ENCODE peak calls at places on chromosomes 11 and 22, in eight cellular contexts. G is heart left ventricle, O is uterus, J is right lobe of liver, Q is NB4, C is breast epithelium, D is lower leg skin, A is prostate gland. W is an unnamed sample.

GRCh38 chr11:118915396-118915795 is 10.3 kb downstream of the BCL9L start:
- DNase-seq in G (no peak), O (no peak), J (no peak), Q (no peak), C (no peak), D (no peak), A (no peak), W (no peak)

GRCh38 chr11:69864589-69864929 is 45.3 kb upstream of the FGF3 start:
- DNase-seq in G (no peak), O (no peak), J (no peak), Q (no peak), C (no peak), D (no peak), A (no peak), W (no peak)

GRCh38 chr11:86715611-86716010 is 43.2 kb upstream of the ME3 start:
- DNase-seq in G (no peak), O (no peak), J (no peak), Q (no peak), C (no peak), D (no peak), A (no peak), W (no peak)

GRCh38 chr11:102341844-102342318 is 5.1 kb upstream of the BIRC2 start:
- DNase-seq in G (peak; percentile 72), O (peak; percentile 88), J (peak; percentile 87), Q (peak; percentile 86), C (peak; percentile 68), D (peak; percentile 87), A (peak; percentile 83), W (no peak)

GRCh38 chr11:115939726-115940421 is 435.7 kb upstream of the CADM1 start:
- DNase-seq in G (no peak), O (no peak), J (no peak), Q (no peak), C (no peak), D (no peak), A (no peak), W (no peak)

GRCh38 chr11:134413334-134414035 is 1.4 kb upstream of the B3GAT1 start:
- DNase-seq in G (no peak), O (no peak), J (no peak), Q (no peak), C (no peak), D (no peak), A (no peak), W (no peak)

GRCh38 chr11:118641463-118642019 is 34.1 kb downstream of the PHLDB1 start:
- DNase-seq in G (no peak), O (no peak), J (no peak), Q (no peak), C (peak; percentile 62), D (no peak), A (peak; percentile 61), W (no peak)

GRCh38 chr11:86372586-86372985 is 2.1 kb upstream of the CCDC81 start:
- DNase-seq in G (no peak), O (no peak), J (no peak), Q (no peak), C (no peak), D (no peak), A (peak; percentile 16), W (no peak)

GRCh38 chr11:118953265-118953664 is 2.8 kb upstream of the UPK2 start:
- DNase-seq in G (no peak), O (no peak), J (no peak), Q (peak; percentile 34), C (no peak), D (no peak), A (no peak), W (no peak)

GRCh38 chr11:35944503-35945136 is 758 bp downstream of the LDLRAD3 start:
- DNase-seq in G (no peak), O (no peak), J (no peak), Q (no peak), C (no peak), D (no peak), A (no peak), W (no peak)

GRCh38 chr22:39367040-39367439 is 17.2 kb downstream of the SYNGR1 start:
- DNase-seq in G (no peak), O (no peak), J (no peak), Q (peak; percentile 51), C (no peak), D (no peak), A (no peak), W (no peak)
- H3K4me3 ChIP-seq in G (no peak overlapping the region), O (no peak overlapping the region), J (no peak overlapping the region), Q (no peak overlapping the region), C (no peak overlapping the region), D (no peak overlapping the region), A (no peak overlapping the region), W (no peak overlapping the region)

DNA sequence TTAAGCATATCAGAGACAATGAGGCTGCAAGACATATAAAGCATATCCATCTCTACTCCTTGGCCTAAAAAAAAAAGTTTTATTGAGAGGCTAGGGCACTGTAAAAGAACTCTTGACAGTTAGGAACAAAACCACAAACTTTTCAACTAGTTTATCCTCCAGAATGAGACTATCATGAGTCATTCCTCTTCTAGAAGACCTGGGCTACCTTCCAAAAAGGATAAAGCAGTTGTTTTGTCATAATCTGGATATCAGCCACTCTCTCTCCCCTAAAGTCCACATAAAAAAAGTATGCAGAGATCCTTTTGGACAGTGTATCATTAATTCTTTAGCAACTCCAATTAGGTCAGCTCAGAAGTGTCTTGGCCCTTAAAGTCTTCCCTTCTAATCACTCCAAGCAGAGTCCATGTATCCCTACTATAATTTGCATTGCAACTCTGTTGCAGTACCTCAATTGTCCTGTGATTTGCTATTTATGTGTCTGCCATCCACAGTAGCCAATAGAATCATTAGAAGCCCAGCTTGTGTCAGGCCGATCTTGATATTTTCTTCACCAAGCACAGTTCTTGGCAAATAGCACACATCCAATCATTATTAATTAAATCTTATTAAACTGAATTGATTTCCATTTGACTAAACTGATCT is 10.4 kb downstream of the OR51T1 start:
- DNase-seq in G (no peak), O (no peak), J (no peak), Q (no peak), C (no peak), D (no peak), A (no peak), W (no peak)
- TF ChIP-seq CTCF in G (no peak), O (no peak), J (no peak), Q (no peak), C (no peak), D (no peak), A (no peak), W (no peak)

GRCh38 chr11:64848779-64849599 is 4.5 kb upstream of the CDC42BPG start:
- DNase-seq in G (no peak), O (no peak), J (peak; percentile 92), Q (peak; percentile 42), C (peak; percentile 76), D (no peak), A (no peak), W (no peak)
- TF ChIP-seq POLR2A in G (no peak), O (no peak), J (no peak), Q (no peak), C (no peak), D (no peak), A (no peak), W (no peak)

GRCh38 chr11:43250309-43250708 is 61.5 kb upstream of the API5 start:
- DNase-seq in G (no peak), O (no peak), J (no peak), Q (no peak), C (no peak), D (no peak), A (no peak), W (no peak)
- H3K4me3 ChIP-seq in G (no peak overlapping the region), O (no peak overlapping the region), J (no peak overlapping the region), Q (no peak overlapping the region), C (no peak overlapping the region), D (no peak overlapping the region), A (no peak overlapping the region), W (no peak overlapping the region)

DNA sequence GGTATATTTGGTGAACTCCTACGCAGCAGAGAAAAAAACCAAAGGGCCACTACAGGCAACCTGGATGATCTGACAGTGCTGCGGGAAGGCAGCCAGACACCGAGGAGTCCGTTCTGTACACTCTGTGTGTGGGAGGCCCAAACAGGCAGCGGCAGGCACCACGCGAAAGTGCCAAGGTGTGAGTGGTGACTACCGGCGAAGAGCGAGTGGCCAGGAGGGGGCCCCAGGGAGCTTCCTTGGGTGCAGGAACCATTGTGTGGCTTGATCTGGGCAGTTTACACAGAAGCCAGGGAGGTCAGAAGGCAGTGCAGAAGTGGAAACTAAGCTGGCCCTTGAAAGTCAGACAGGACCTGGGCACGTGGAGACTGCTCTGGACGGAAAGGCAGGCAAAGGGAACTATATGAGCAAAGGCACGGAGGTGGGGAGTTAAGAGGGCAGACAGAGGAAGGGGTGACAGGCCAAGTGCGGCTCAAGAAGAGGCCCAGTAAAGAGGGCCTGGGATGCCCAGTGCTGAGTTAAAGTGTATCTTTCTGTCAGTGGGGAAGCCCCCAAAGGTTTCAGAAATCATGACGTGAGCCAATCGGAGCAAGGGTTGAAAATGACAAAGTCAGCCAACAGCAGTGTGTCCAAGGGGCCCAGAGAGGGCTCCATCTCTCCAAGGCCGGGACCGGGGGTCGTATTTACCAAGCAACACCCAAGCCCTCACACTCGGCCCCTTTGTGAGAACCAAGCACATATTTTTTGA is 10.6 kb downstream of the TMEM184B start:
- DNase-seq in G (peak; percentile 61), O (peak; percentile 70), J (peak; percentile 78), Q (peak; percentile 59), C (peak; percentile 85), D (no peak), A (peak; percentile 67), W (no peak)
- TF ChIP-seq CTCF in G (peak; percentile 69), O (peak; percentile 46), J (peak; percentile 69), Q (peak; percentile 72), C (peak; percentile 66), D (no peak), A (no peak), W (peak; percentile 53)

DNA sequence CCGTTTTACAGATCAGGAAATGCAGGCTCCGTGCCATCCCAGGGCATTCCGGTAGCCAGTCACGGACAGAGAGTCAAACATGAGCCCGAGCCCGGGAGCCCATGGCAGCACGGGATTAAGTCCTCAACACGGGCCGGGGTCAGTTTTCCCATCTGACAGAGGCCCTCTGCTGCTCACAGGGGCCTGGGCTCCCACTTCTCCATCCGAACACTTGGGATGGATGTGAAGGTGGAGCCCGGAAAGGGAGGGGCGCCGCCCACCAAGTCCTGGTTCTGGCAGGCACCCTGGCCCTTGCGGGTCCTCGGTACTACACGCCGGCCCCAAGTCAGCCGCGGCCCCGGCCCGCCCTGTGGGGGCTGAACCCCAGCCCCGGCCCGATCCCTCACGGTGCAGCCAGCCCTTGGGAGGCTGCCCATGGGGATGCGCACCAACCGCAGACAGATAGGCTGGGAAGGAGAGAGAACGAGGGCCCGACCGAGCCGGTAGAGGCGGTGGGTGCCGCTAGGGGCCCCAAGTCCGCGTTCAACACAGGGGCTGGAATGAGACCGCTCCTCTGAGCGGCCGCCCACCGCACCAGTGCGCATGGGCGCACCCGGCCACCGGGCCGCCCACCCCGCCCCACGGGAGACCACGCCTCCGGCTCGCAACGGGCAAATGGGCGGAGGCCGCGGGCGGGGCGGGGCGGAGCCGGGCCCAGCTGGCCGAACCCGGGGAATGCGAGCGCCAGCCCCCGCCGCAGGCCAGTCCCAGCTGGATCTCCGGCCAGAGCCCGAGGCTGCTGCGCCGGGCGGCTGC is at the start of gene CAPN5:
- DNase-seq in G (peak; percentile 93), O (peak; percentile 90), J (peak; percentile 95), Q (peak; percentile 93), C (peak; percentile 80), D (peak; percentile 79), A (peak; percentile 89), W (peak; percentile 36)
- TF ChIP-seq POLR2A in G (peak; percentile 30), O (peak; percentile 91), J (peak; percentile 97), Q (peak; percentile 55), C (peak; percentile 81), D (no peak), A (peak; percentile 90), W (peak; percentile 63)